ENCODE peak calls at places on chromosomes 2 and 18, in four cellular contexts. One of them, this sample, is unnamed.

GRCh38 chr2:32882911-32883810 is 63.6 kb upstream of the LTBP1 start:
- DNase-seq in psoas muscle: no peak
- DNase-seq in thoracic aorta: no peak
- DNase-seq in A172: peak
- DNase-seq in this sample: no peak

GRCh38 chr18:22490429-22490846 is 72.7 kb upstream of the CTAGE1 start:
- DNase-seq in psoas muscle: no peak
- DNase-seq in thoracic aorta: no peak
- DNase-seq in A172: no peak
- DNase-seq in this sample: no peak

GRCh38 chr18:28365406-28365805 is 188.5 kb upstream of the CDH2 start:
- DNase-seq in thoracic aorta: peak
- DNase-seq in psoas muscle: no peak
- DNase-seq in A172: no peak
- DNase-seq in this sample: no peak

GRCh38 chr2:203097735-203098134 is 83.1 kb downstream of the NBEAL1 start:
- DNase-seq in psoas muscle: no peak
- DNase-seq in thoracic aorta: no peak
- DNase-seq in A172: no peak
- DNase-seq in this sample: no peak

GRCh38 chr18:27377251-27377650 is 192.1 kb upstream of the CHST9 start:
- DNase-seq in A172: no peak
- DNase-seq in psoas muscle: no peak
- DNase-seq in thoracic aorta: no peak
- DNase-seq in this sample: no peak

GRCh38 chr2:45033331-45033730 is 24.1 kb upstream of the SIX2 start:
- DNase-seq in thoracic aorta: no peak
- DNase-seq in A172: no peak
- DNase-seq in psoas muscle: no peak
- DNase-seq in this sample: no peak

GRCh38 chr2:42998721-42999120 is 206.3 kb upstream of the HAAO start:
- DNase-seq in thoracic aorta: no peak
- DNase-seq in psoas muscle: no peak
- DNase-seq in A172: no peak
- DNase-seq in this sample: no peak

GRCh38 chr2:70927641-70928040 is 8.1 kb upstream of the ATP6V1B1 start:
- DNase-seq in psoas muscle: no peak
- DNase-seq in A172: no peak
- DNase-seq in thoracic aorta: no peak
- DNase-seq in this sample: no peak

GRCh38 chr2:71606244-71606643 is 152.9 kb downstream of the DYSF start:
- DNase-seq in A172: no peak
- DNase-seq in thoracic aorta: no peak
- DNase-seq in psoas muscle: peak
- DNase-seq in this sample: peak

GRCh38 chr18:63237486-63237885 is 82.1 kb downstream of the BCL2 start:
- DNase-seq in A172: no peak
- DNase-seq in psoas muscle: no peak
- DNase-seq in thoracic aorta: no peak
- DNase-seq in this sample: no peak

GRCh38 chr2:55493220-55493619 is 26.3 kb upstream of the CFAP36 start:
- DNase-seq in A172: no peak
- DNase-seq in psoas muscle: no peak
- DNase-seq in thoracic aorta: no peak
- DNase-seq in this sample: no peak

GRCh38 chr2:236638707-236639106 is 69.1 kb downstream of the ACKR3 start:
- DNase-seq in A172: no peak
- DNase-seq in psoas muscle: no peak
- DNase-seq in thoracic aorta: no peak
- DNase-seq in this sample: no peak